ENCODE peak calls at places on chromosomes 6 and 20, in nine cellular contexts. One of them, this sample, is unnamed.
A peak's percentile ranks its signal among the peaks of the same experiment; 100 is the strongest.

GRCh38 chr20:49754596-49754995 is 40.9 kb upstream of the B4GALT5 start:
- DNase-seq in CD4-positive, CD25-positive, alpha-beta regulatory T cell: no peak
- DNase-seq in aorta: no peak
- DNase-seq in Peyer's patch: no peak
- DNase-seq in HCT116: no peak
- DNase-seq in heart left ventricle: no peak
- DNase-seq in Caco-2: no peak
- DNase-seq in neuronal stem cell: no peak
- DNase-seq in IMR-90: no peak
- DNase-seq in this sample: no peak

GRCh38 chr6:40181367-40181766 is 247.1 kb upstream of the MOCS1 start:
- DNase-seq in CD4-positive, CD25-positive, alpha-beta regulatory T cell: no peak
- DNase-seq in aorta: no peak
- DNase-seq in Peyer's patch: no peak
- DNase-seq in HCT116: no peak
- DNase-seq in heart left ventricle: no peak
- DNase-seq in Caco-2: no peak
- DNase-seq in neuronal stem cell: no peak
- DNase-seq in IMR-90: no peak
- DNase-seq in this sample: no peak

GRCh38 chr20:32971703-32972161 is 32.5 kb downstream of the SUN5 start:
- DNase-seq in CD4-positive, CD25-positive, alpha-beta regulatory T cell: peak; percentile 73
- DNase-seq in aorta: peak; percentile 30
- DNase-seq in Peyer's patch: no peak
- DNase-seq in HCT116: no peak
- DNase-seq in heart left ventricle: no peak
- DNase-seq in Caco-2: no peak
- DNase-seq in neuronal stem cell: no peak
- DNase-seq in IMR-90: no peak
- DNase-seq in this sample: no peak

GRCh38 chr20:51529027-51529749 is 13.3 kb downstream of the NFATC2 start:
- DNase-seq in CD4-positive, CD25-positive, alpha-beta regulatory T cell: peak; percentile 64
- DNase-seq in aorta: no peak
- DNase-seq in Peyer's patch: no peak
- DNase-seq in HCT116: no peak
- DNase-seq in heart left ventricle: no peak
- DNase-seq in Caco-2: peak; percentile 78
- DNase-seq in neuronal stem cell: no peak
- DNase-seq in IMR-90: peak; percentile 74
- DNase-seq in this sample: no peak

GRCh38 chr6:52328721-52329120 is 33.2 kb upstream of the PAQR8 start:
- DNase-seq in CD4-positive, CD25-positive, alpha-beta regulatory T cell: no peak
- DNase-seq in aorta: no peak
- DNase-seq in Peyer's patch: no peak
- DNase-seq in HCT116: no peak
- DNase-seq in heart left ventricle: no peak
- DNase-seq in Caco-2: no peak
- DNase-seq in neuronal stem cell: no peak
- DNase-seq in IMR-90: no peak
- DNase-seq in this sample: no peak

GRCh38 chr6:121590438-121590837 is 155.0 kb downstream of the GJA1 start:
- DNase-seq in CD4-positive, CD25-positive, alpha-beta regulatory T cell: no peak
- DNase-seq in aorta: no peak
- DNase-seq in Peyer's patch: no peak
- DNase-seq in HCT116: no peak
- DNase-seq in heart left ventricle: no peak
- DNase-seq in Caco-2: no peak
- DNase-seq in neuronal stem cell: no peak
- DNase-seq in IMR-90: peak; percentile 72
- DNase-seq in this sample: no peak

GRCh38 chr6:109718991-109719390 is 27.9 kb downstream of the FIG4 start:
- DNase-seq in CD4-positive, CD25-positive, alpha-beta regulatory T cell: no peak
- DNase-seq in aorta: no peak
- DNase-seq in Peyer's patch: no peak
- DNase-seq in HCT116: no peak
- DNase-seq in heart left ventricle: no peak
- DNase-seq in Caco-2: no peak
- DNase-seq in neuronal stem cell: no peak
- DNase-seq in IMR-90: peak; percentile 34
- DNase-seq in this sample: no peak

GRCh38 chr6:14932485-14933178 is 313.2 kb upstream of the JARID2 start:
- DNase-seq in CD4-positive, CD25-positive, alpha-beta regulatory T cell: no peak
- DNase-seq in aorta: no peak
- DNase-seq in Peyer's patch: no peak
- DNase-seq in HCT116: no peak
- DNase-seq in heart left ventricle: no peak
- DNase-seq in Caco-2: no peak
- DNase-seq in neuronal stem cell: peak; percentile 23
- DNase-seq in IMR-90: no peak
- DNase-seq in this sample: no peak

DNA sequence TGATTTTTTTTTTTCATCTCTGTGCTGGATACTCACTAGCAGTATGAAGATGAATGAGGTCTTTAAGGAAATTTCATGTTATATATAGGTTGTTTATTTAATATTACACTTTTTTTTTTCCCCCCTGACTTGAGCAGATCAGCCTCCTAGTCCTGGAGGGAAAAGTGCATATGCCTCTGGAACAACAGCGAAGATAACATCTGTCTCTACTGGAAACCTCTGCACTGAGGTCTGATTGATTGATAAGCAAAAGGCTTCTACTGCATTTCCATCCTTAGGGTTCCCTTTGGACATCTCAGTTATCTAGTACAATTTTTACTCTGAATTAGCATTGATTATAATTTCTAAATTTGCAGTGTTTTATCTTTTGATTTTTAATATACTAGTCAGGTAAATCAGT is 49.8 kb upstream of the KIF25 start:
- DNase-seq in CD4-positive, CD25-positive, alpha-beta regulatory T cell: no peak
- DNase-seq in aorta: no peak
- DNase-seq in Peyer's patch: no peak
- DNase-seq in HCT116: no peak
- DNase-seq in heart left ventricle: no peak
- DNase-seq in Caco-2: no peak
- DNase-seq in neuronal stem cell: no peak
- DNase-seq in IMR-90: no peak
- DNase-seq in this sample: no peak
- H3K36me3 ChIP-seq in CD4-positive, CD25-positive, alpha-beta regulatory T cell: peaks cover 15% of the 10 kb centered on the region
- H3K36me3 ChIP-seq in aorta: no peaks in the 10 kb centered on the region
- H3K36me3 ChIP-seq in Peyer's patch: peaks cover 97% of the 10 kb centered on the region
- H3K36me3 ChIP-seq in HCT116: peaks cover 36% of the 10 kb centered on the region
- H3K36me3 ChIP-seq in heart left ventricle: peaks cover 100% of the 10 kb centered on the region
- H3K36me3 ChIP-seq in Caco-2: peaks cover 7% of the 10 kb centered on the region
- H3K36me3 ChIP-seq in neuronal stem cell: peaks cover 99% of the 10 kb centered on the region
- H3K36me3 ChIP-seq in IMR-90: peaks cover 32% of the 10 kb centered on the region
- H3K36me3 ChIP-seq in this sample: peaks cover 95% of the 10 kb centered on the region

GRCh38 chr20:62289131-62289530 is 13.7 kb upstream of the ADRM1 start:
- DNase-seq in CD4-positive, CD25-positive, alpha-beta regulatory T cell: no peak
- DNase-seq in aorta: no peak
- DNase-seq in Peyer's patch: no peak
- DNase-seq in HCT116: no peak
- DNase-seq in heart left ventricle: no peak
- DNase-seq in Caco-2: no peak
- DNase-seq in neuronal stem cell: no peak
- DNase-seq in IMR-90: no peak
- DNase-seq in this sample: no peak

GRCh38 chr20:62288535-62289105 is 14.2 kb upstream of the ADRM1 start:
- DNase-seq in CD4-positive, CD25-positive, alpha-beta regulatory T cell: no peak
- DNase-seq in aorta: no peak
- DNase-seq in Peyer's patch: no peak
- DNase-seq in HCT116: no peak
- DNase-seq in heart left ventricle: no peak
- DNase-seq in Caco-2: no peak
- DNase-seq in neuronal stem cell: no peak
- DNase-seq in IMR-90: no peak
- DNase-seq in this sample: no peak

GRCh38 chr20:62287129-62287528 is 15.7 kb upstream of the ADRM1 start:
- DNase-seq in CD4-positive, CD25-positive, alpha-beta regulatory T cell: no peak
- DNase-seq in aorta: no peak
- DNase-seq in Peyer's patch: no peak
- DNase-seq in HCT116: no peak
- DNase-seq in heart left ventricle: no peak
- DNase-seq in Caco-2: no peak
- DNase-seq in neuronal stem cell: no peak
- DNase-seq in IMR-90: no peak
- DNase-seq in this sample: no peak

GRCh38 chr20:62286493-62287064 is 16.2 kb upstream of the ADRM1 start:
- DNase-seq in CD4-positive, CD25-positive, alpha-beta regulatory T cell: no peak
- DNase-seq in aorta: no peak
- DNase-seq in Peyer's patch: no peak
- DNase-seq in HCT116: no peak
- DNase-seq in heart left ventricle: peak; percentile 65
- DNase-seq in Caco-2: no peak
- DNase-seq in neuronal stem cell: no peak
- DNase-seq in IMR-90: no peak
- DNase-seq in this sample: no peak

DNA sequence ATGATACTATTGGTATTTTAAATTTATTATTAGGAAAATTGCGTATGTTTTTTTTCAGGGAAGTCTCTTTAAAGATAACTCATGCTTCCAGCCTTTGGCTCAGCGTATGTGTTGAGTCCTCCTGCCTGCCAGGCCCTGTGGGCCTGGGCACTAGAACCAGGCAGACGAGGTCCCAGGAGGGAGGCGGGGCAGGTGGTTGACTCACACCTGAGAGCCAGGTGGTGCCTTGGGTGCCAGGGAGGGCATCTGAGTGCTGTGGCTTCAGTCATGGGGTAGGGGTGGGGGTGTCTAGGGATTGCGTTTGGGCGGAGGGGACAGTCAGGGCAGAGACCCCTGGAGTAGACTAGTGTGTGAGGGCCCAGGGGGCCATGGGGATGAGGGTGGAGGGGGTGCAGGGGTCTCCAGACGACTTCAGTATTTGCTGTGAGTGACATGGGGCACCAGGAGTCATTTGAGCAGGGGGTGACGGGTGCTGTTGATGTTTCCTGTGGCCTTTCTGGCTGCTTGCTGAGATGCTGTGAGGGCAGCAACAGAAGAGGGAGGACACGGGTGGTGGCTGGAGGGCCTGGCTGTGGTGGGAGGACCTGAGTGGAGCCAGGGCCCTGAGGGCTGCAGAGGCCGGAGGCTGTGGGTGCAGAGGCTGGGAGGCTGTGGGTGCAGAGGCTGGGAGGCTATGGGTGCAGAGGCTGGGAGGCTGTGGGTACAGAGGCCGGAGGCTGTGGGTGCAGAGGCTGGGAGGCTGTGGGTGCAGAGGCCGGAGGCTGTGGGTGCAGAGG is 14.8 kb upstream of the ADRM1 start:
- DNase-seq in CD4-positive, CD25-positive, alpha-beta regulatory T cell: no peak
- DNase-seq in aorta: no peak
- DNase-seq in Peyer's patch: no peak
- DNase-seq in HCT116: no peak
- DNase-seq in heart left ventricle: no peak
- DNase-seq in Caco-2: no peak
- DNase-seq in neuronal stem cell: no peak
- DNase-seq in IMR-90: no peak
- DNase-seq in this sample: no peak
- H3K36me3 ChIP-seq in CD4-positive, CD25-positive, alpha-beta regulatory T cell: peaks cover 49% of the 10 kb centered on the region
- H3K36me3 ChIP-seq in aorta: peaks cover 4% of the 10 kb centered on the region
- H3K36me3 ChIP-seq in Peyer's patch: peaks cover 84% of the 10 kb centered on the region
- H3K36me3 ChIP-seq in HCT116: peaks cover 4% of the 10 kb centered on the region
- H3K36me3 ChIP-seq in heart left ventricle: peaks cover 78% of the 10 kb centered on the region
- H3K36me3 ChIP-seq in Caco-2: peaks cover 16% of the 10 kb centered on the region
- H3K36me3 ChIP-seq in neuronal stem cell: peaks cover 78% of the 10 kb centered on the region
- H3K36me3 ChIP-seq in IMR-90: peaks cover 53% of the 10 kb centered on the region
- H3K36me3 ChIP-seq in this sample: peaks cover 89% of the 10 kb centered on the region

DNA sequence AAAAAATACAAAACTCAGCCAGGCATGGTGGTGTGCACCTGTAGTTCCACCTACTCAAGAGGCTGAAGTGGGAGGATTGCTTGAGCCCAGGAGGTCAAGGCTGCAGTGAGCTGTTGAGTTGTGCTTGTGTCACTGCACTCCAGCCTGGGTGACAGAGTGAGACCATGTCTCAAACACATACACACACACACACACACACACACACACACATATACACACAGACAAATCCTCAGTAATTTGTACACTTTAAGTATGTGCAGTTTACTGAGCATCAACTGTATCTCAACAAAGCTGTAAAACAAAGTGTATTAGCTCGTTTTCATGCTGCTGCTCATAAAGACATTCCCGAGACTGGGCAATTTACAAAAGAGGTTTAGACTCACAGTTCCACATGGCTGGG is 7.3 kb downstream of the TFB1M start:
- DNase-seq in CD4-positive, CD25-positive, alpha-beta regulatory T cell: no peak
- DNase-seq in aorta: no peak
- DNase-seq in Peyer's patch: no peak
- DNase-seq in HCT116: no peak
- DNase-seq in heart left ventricle: no peak
- DNase-seq in Caco-2: no peak
- DNase-seq in neuronal stem cell: no peak
- DNase-seq in IMR-90: no peak
- DNase-seq in this sample: no peak
- H3K36me3 ChIP-seq in CD4-positive, CD25-positive, alpha-beta regulatory T cell: peaks cover 45% of the 10 kb centered on the region
- H3K36me3 ChIP-seq in aorta: peaks cover 3% of the 10 kb centered on the region
- H3K36me3 ChIP-seq in Peyer's patch: peaks cover 6% of the 10 kb centered on the region
- H3K36me3 ChIP-seq in HCT116: peaks cover 31% of the 10 kb centered on the region
- H3K36me3 ChIP-seq in heart left ventricle: peaks cover 61% of the 10 kb centered on the region
- H3K36me3 ChIP-seq in Caco-2: no peaks in the 10 kb centered on the region
- H3K36me3 ChIP-seq in neuronal stem cell: peaks cover 90% of the 10 kb centered on the region
- H3K36me3 ChIP-seq in IMR-90: peaks cover 4% of the 10 kb centered on the region
- H3K36me3 ChIP-seq in this sample: peaks cover 31% of the 10 kb centered on the region

GRCh38 chr6:87214831-87215230 is 59.5 kb downstream of the ZNF292 start:
- DNase-seq in CD4-positive, CD25-positive, alpha-beta regulatory T cell: no peak
- DNase-seq in aorta: no peak
- DNase-seq in Peyer's patch: no peak
- DNase-seq in HCT116: no peak
- DNase-seq in heart left ventricle: no peak
- DNase-seq in Caco-2: no peak
- DNase-seq in neuronal stem cell: no peak
- DNase-seq in IMR-90: no peak
- DNase-seq in this sample: no peak
- H3K36me3 ChIP-seq in CD4-positive, CD25-positive, alpha-beta regulatory T cell: peaks cover 33% of the 10 kb centered on the region
- H3K36me3 ChIP-seq in aorta: no peaks in the 10 kb centered on the region
- H3K36me3 ChIP-seq in Peyer's patch: peaks cover 36% of the 10 kb centered on the region
- H3K36me3 ChIP-seq in HCT116: peaks cover 9% of the 10 kb centered on the region
- H3K36me3 ChIP-seq in heart left ventricle: peaks cover 43% of the 10 kb centered on the region
- H3K36me3 ChIP-seq in Caco-2: no peaks in the 10 kb centered on the region
- H3K36me3 ChIP-seq in neuronal stem cell: peaks cover 55% of the 10 kb centered on the region
- H3K36me3 ChIP-seq in IMR-90: peaks cover 8% of the 10 kb centered on the region
- H3K36me3 ChIP-seq in this sample: peaks cover 36% of the 10 kb centered on the region

DNA sequence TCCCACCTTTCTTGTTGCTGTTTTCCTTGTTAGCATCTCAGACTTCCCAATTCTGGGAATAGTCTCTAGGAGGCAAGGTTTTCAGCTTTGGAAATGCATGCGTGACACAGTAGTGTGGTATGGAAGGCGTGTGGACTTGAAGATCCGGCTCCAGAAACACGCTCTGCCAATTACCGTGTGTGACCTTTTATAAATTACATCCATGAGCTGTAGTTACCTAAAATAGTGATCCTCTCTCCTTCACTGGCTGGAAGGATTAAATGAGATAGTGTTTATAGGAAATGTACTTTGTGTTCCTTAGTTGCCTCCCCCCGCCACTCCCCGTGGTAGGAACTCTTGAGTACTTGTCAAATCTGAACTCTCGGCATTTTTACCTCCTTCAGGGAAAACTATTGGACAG is 13.0 kb downstream of the E2F3 start:
- DNase-seq in CD4-positive, CD25-positive, alpha-beta regulatory T cell: no peak
- DNase-seq in aorta: no peak
- DNase-seq in Peyer's patch: no peak
- DNase-seq in HCT116: no peak
- DNase-seq in heart left ventricle: no peak
- DNase-seq in Caco-2: no peak
- DNase-seq in neuronal stem cell: no peak
- DNase-seq in IMR-90: no peak
- DNase-seq in this sample: no peak
- H3K36me3 ChIP-seq in CD4-positive, CD25-positive, alpha-beta regulatory T cell: peaks cover 2% of the 10 kb centered on the region
- H3K36me3 ChIP-seq in aorta: no peaks in the 10 kb centered on the region
- H3K36me3 ChIP-seq in Peyer's patch: no peaks in the 10 kb centered on the region
- H3K36me3 ChIP-seq in HCT116: no peaks in the 10 kb centered on the region
- H3K36me3 ChIP-seq in heart left ventricle: no peaks in the 10 kb centered on the region
- H3K36me3 ChIP-seq in Caco-2: peaks cover 1% of the 10 kb centered on the region
- H3K36me3 ChIP-seq in neuronal stem cell: peaks cover 86% of the 10 kb centered on the region
- H3K36me3 ChIP-seq in IMR-90: peaks cover 9% of the 10 kb centered on the region
- H3K36me3 ChIP-seq in this sample: no peaks in the 10 kb centered on the region

This sample was measured in lower lobe of right lung.